ENCODE peak calls at places on chromosomes 5 and 9, in four cellular contexts. O is BJ, B is pancreas, R is mucosa of descending colon. V is an unnamed sample.
A peak's percentile ranks its signal among the peaks of the same experiment; 100 is the strongest.

GRCh38 chr9:131657456-131657855 is 82.4 kb downstream of the RAPGEF1 start:
- DNase-seq in B (no peak), O (no peak), R (no peak), V (no peak)

GRCh38 chr5:10856646-10857332 is 95.8 kb upstream of the DAP start:
- DNase-seq in B (peak; percentile 62), O (peak; percentile 44), R (no peak), V (peak; percentile 79)

GRCh38 chr5:102262688-102263087 is 33.4 kb downstream of the SLCO4C1 start:
- DNase-seq in O (no peak), B (no peak), R (no peak), V (no peak)

GRCh38 chr9:91421987-91422765 is 1.5 kb downstream of the NFIL3 start:
- DNase-seq in O (no peak), B (peak; percentile 38), R (no peak), V (no peak)

GRCh38 chr9:116238225-116238624 is 84.6 kb downstream of the PAPPA start:
- DNase-seq in B (no peak), R (no peak), O (peak; percentile 88), V (no peak)

GRCh38 chr5:150022163-150022540 is 21.6 kb downstream of the HMGXB3 start:
- DNase-seq in R (no peak), O (peak; percentile 61), B (no peak), V (no peak)

GRCh38 chr5:164119806-164120440 is 614.5 kb downstream of the MAT2B start:
- DNase-seq in B (no peak), O (no peak), R (no peak), V (no peak)

GRCh38 chr5:2906302-2907090 is 155.0 kb upstream of the IRX2 start:
- DNase-seq in O (no peak), R (no peak), B (no peak), V (peak; percentile 57)

GRCh38 chr5:1232780-1233179 is 7.6 kb downstream of the SLC6A18 start:
- DNase-seq in O (no peak), B (no peak), R (no peak), V (no peak)

GRCh38 chr5:128574041-128574440 is 36.0 kb upstream of the FBN2 start:
- DNase-seq in B (no peak), R (no peak), O (no peak), V (no peak)

GRCh38 chr5:32707394-32707997 is 3.6 kb upstream of the NPR3 start:
- DNase-seq in B (no peak), R (no peak), O (no peak), V (no peak)

GRCh38 chr5:171162165-171162564 is 146.9 kb upstream of the TLX3 start:
- DNase-seq in R (no peak), B (no peak), O (no peak), V (no peak)

GRCh38 chr5:88666761-88667186 is 216.2 kb downstream of the MEF2C start:
- DNase-seq in O (no peak), B (no peak), R (no peak), V (no peak)

GRCh38 chr9:100112677-100113336 is 13.8 kb downstream of the INVS start:
- DNase-seq in B (no peak), R (no peak), O (no peak), V (no peak)

GRCh38 chr5:142697356-142697807 is 11.5 kb upstream of the FGF1 start:
- DNase-seq in O (no peak), R (no peak), B (no peak), V (no peak)

GRCh38 chr5:60671899-60672692 is 27.9 kb downstream of the DEPDC1B start:
- DNase-seq in R (no peak), O (no peak), B (no peak), V (no peak)

GRCh38 chr5:3386676-3387075 is 209.0 kb upstream of the IRX1 start:
- DNase-seq in R (no peak), B (no peak), O (no peak), V (no peak)

GRCh38 chr5:21773456-21773855 is 1079.7 kb downstream of the CDH12 start:
- DNase-seq in O (no peak), R (no peak), B (no peak), V (no peak)

GRCh38 chr5:96327728-96328127 is 105.3 kb downstream of the PCSK1 start:
- DNase-seq in O (no peak), B (no peak), R (no peak), V (no peak)

GRCh38 chr5:67215592-67216471 is 19.2 kb upstream of the CD180 start:
- DNase-seq in B (peak; percentile 51), R (peak; percentile 91), O (no peak), V (no peak)

GRCh38 chr5:142235870-142236672 is 88.8 kb downstream of the SPRY4 start:
- DNase-seq in O (no peak), B (no peak), R (no peak), V (no peak)

GRCh38 chr5:66820630-66821207 is 224.5 kb downstream of the MAST4 start:
- DNase-seq in B (no peak), O (no peak), R (no peak), V (no peak)

GRCh38 chr9:98215821-98216220 is 23.4 kb upstream of the CORO2A start:
- DNase-seq in B (no peak), O (no peak), R (no peak), V (no peak)

GRCh38 chr5:77777281-77777892 is 1.2 kb upstream of the TBCA start:
- DNase-seq in R (no peak), O (no peak), B (no peak), V (no peak)

GRCh38 chr5:7754997-7755596 is 95.8 kb downstream of the CFAP90 start:
- DNase-seq in R (no peak), O (no peak), B (peak; percentile 63), V (no peak)

GRCh38 chr5:154220625-154221024 is 30.1 kb downstream of the GALNT10 start:
- DNase-seq in O (peak; percentile 39), B (no peak), R (no peak), V (no peak)

GRCh38 chr9:30774326-30774725 is 1610.1 kb upstream of the ACO1 start:
- DNase-seq in R (peak; percentile 37), B (no peak), O (no peak), V (no peak)

DNA sequence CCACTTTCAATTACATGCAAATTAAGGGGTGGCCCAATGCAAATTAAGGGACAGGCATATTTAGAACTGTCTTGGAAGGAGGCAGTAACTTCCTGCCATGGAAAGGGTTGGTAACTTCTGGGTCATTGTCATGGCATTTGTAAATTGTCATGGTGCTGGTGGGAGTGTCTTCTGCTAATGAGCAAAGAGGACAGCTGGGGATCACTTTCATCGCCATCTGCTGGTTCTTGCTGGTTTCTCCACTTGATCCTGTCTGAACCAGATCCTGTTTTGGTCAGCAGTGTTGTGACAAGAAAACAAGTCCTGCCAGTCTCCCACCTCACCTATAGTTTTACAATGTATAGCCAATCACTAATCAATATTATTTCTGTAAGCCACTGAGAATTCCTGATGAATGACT is 23.4 kb upstream of the UGT3A2 start:
- DNase-seq in B (no peak), R (no peak), O (no peak), V (no peak)
- TF ChIP-seq CTCF in B (no peak), R (no peak), O (peak; percentile 55), V (peak; percentile 57)

GRCh38 chr9:134689320-134690181 is 47.9 kb downstream of the COL5A1 start:
- DNase-seq in O (no peak), B (peak; percentile 69), R (peak; percentile 60), V (no peak)
- TF ChIP-seq CTCF in O (peak; percentile 91), B (peak; percentile 54), R (peak; percentile 57), V (peak; percentile 88)

DNA sequence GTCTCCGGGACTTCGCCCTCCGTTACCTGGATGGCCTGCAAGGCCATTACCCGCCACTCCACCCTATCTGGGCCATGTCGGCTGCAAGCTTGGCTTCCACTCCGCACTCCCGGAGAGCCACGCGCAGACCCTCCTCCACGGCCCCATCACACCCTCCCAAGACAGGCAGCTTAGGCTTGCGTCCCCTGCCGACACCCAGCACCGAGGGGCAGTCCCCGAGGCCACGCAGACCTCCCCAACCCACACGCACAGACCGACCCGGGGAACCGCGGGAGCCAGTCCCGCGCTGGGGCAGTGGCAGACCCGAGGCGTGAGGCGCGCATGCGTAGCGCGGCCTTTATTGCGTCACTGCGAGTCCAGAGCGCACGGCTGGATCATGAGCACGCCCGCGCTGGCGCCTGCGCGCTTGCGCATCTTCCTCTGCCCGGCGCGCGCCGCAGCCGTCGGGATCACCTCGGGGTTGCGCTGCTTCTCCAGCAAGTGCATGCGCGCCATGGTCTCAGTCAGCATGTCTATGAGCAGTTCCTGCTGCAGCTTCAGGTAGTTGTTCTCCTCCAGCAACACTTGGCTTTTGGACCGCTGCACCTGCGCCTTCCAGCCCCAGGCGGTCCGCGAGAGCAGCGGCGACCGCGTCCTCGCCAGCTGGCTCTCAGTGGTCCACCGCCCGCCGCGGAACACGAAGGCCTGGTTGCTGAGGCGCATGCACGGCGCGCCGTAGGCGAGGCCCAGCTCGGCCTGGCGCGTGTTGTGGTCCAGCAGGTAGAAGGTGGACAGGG is 2.4 kb downstream of the CBY3 start:
- DNase-seq in O (peak; percentile 64), R (peak; percentile 97), B (peak; percentile 95), V (peak; percentile 96)
- TF ChIP-seq CTCF in O (peak; percentile 9), R (no peak), B (no peak), V (peak; percentile 6)

GRCh38 chr5:17436766-17437221 is 61.2 kb upstream of the TAF11L2 start:
- DNase-seq in R (no peak), O (peak; percentile 7), B (no peak), V (no peak)
- TF ChIP-seq CTCF in R (no peak), O (no peak), B (no peak), V (no peak)

DNA sequence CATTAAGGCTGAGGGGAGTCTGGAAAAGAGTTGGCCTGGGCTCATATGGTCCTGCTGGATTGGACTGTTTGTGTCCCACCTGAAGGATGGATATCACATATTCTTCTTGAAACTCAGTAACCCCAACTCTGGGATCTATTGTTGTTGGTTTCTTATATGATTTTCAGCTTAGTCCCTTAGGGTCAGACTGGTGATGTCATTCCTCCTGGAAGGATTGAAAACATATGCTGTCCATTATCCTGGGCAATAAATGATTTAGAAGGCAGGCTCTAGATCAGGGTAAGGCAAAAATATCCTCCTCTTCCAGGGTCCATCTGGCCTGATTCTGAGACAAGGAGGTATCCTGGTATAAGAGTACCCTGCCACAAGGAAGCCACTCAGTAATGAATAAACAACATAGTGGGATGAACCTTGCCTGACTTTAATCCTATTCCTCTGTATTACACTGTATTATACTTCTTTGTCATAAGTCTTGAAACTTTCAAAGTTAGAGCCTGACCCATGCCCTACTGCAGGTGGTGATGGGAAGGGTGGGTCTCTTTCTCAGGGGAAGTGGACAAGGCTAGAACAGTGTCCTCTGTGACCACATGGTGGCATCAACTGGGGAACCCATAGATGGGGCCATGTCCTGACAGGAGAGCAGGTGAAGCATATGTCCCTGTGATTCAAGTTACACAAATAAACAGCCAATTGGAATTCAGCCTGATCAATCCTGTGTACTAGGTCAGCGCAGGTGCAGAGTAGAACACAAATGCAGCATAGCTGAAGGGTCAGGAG is 454.4 kb upstream of the TRPC7 start:
- DNase-seq in B (no peak), R (no peak), O (no peak), V (no peak)
- TF ChIP-seq CTCF in B (no peak), R (no peak), O (no peak), V (no peak)

DNA sequence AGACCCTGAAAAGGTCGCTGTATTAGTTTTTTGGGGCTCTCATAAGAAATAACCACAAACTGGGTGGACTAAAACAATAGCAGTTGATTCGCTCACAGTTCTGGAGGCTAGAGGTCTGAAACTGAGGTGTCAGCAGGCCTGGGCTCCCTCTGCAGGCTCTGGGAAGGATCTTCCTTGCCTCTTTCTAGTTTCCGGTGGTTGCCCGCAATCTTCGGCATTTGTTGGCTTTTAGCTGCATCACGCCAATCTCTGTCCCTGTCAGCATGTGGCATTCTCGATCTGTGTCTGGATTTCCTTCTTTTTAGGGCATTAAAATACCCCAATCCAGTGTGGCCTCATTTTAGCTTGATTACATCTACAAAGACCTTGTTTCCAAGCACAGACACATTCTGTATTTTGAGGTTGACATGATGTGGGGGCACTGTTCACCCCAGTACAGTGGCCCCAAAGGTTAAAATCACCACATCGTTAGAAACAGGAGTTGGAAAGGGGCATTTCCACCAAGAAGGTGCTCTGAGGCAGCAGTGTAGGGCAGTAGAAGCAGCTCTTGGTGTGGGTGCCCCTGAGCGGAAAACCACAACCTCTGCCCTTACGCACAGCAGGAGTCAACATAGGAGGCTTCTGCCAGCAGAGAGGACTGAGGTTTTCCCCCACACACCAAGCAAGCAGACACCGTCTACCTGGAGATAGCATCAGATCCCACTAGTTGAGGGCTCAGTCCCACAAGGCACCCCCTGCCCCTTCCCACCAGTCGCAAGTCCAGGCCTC is 13.5 kb downstream of the ZNF79 start:
- DNase-seq in O (no peak), R (no peak), B (no peak), V (no peak)
- TF ChIP-seq CTCF in O (no peak), R (no peak), B (no peak), V (peak; percentile 30)